ENCODE peak calls at places on chromosome 19, in four cellular contexts. One of them, this sample, is unnamed.

GRCh38 chr19:3343619-3344502 is 22.5 kb upstream of the NFIC start:
- DNase-seq in sigmoid colon: peak; percentile 96
- DNase-seq in transverse colon: peak; percentile 74
- DNase-seq in H1: no peak
- DNase-seq in this sample: peak; percentile 97

GRCh38 chr19:4217429-4218264 is 11.7 kb upstream of the EBI3 start:
- DNase-seq in transverse colon: no peak
- DNase-seq in sigmoid colon: no peak
- DNase-seq in H1: no peak
- DNase-seq in this sample: no peak

GRCh38 chr19:57527136-57527881 is at the start of gene ZNF549:
- DNase-seq in sigmoid colon: peak; percentile 95
- DNase-seq in transverse colon: peak; percentile 89
- DNase-seq in H1: peak; percentile 87
- DNase-seq in this sample: peak; percentile 85

GRCh38 chr19:57075801-57076492 is 43.8 kb upstream of the USP29 start:
- DNase-seq in H1: no peak
- DNase-seq in transverse colon: no peak
- DNase-seq in sigmoid colon: no peak
- DNase-seq in this sample: no peak

GRCh38 chr19:5302396-5302795 is 38.2 kb downstream of the PTPRS start:
- DNase-seq in H1: no peak
- DNase-seq in transverse colon: no peak
- DNase-seq in sigmoid colon: no peak
- DNase-seq in this sample: no peak

GRCh38 chr19:6577410-6578125 is 13.4 kb downstream of the CD70 start:
- DNase-seq in H1: no peak
- DNase-seq in sigmoid colon: no peak
- DNase-seq in transverse colon: peak; percentile 25
- DNase-seq in this sample: no peak

GRCh38 chr19:48492925-48493717 is 18.5 kb downstream of the LMTK3 start:
- DNase-seq in sigmoid colon: peak; percentile 98
- DNase-seq in H1: peak; percentile 98
- DNase-seq in transverse colon: peak; percentile 98
- DNase-seq in this sample: peak; percentile 99

GRCh38 chr19:50266041-50266440 is 62.6 kb downstream of the MYH14 start:
- DNase-seq in H1: no peak
- DNase-seq in sigmoid colon: no peak
- DNase-seq in transverse colon: no peak
- DNase-seq in this sample: no peak

GRCh38 chr19:33956941-33957340 is 160.3 kb downstream of the KCTD15 start:
- DNase-seq in H1: peak; percentile 32
- DNase-seq in transverse colon: no peak
- DNase-seq in sigmoid colon: no peak
- DNase-seq in this sample: no peak

GRCh38 chr19:52695996-52696395 is 38.8 kb downstream of the ZNF611 start:
- DNase-seq in sigmoid colon: no peak
- DNase-seq in transverse colon: no peak
- DNase-seq in H1: no peak
- DNase-seq in this sample: no peak

GRCh38 chr19:6712692-6713670 is 7.5 kb downstream of the C3 start:
- DNase-seq in transverse colon: no peak
- DNase-seq in H1: no peak
- DNase-seq in sigmoid colon: no peak
- DNase-seq in this sample: no peak

GRCh38 chr19:835201-835810 is 5.5 kb upstream of the PRTN3 start:
- DNase-seq in H1: no peak
- DNase-seq in sigmoid colon: no peak
- DNase-seq in transverse colon: no peak
- DNase-seq in this sample: no peak

GRCh38 chr19:51326216-51327065 is 15.0 kb downstream of the IGLON5 start:
- DNase-seq in H1: no peak
- DNase-seq in transverse colon: no peak
- DNase-seq in sigmoid colon: no peak
- DNase-seq in this sample: no peak

GRCh38 chr19:32809754-32810153 is 59.8 kb downstream of the SLC7A9 start:
- DNase-seq in H1: no peak
- DNase-seq in transverse colon: no peak
- DNase-seq in sigmoid colon: no peak
- DNase-seq in this sample: no peak

GRCh38 chr19:2425622-2426581 is 1.5 kb downstream of the TIMM13 start:
- DNase-seq in transverse colon: no peak
- DNase-seq in sigmoid colon: peak; percentile 66
- DNase-seq in H1: no peak
- DNase-seq in this sample: no peak

GRCh38 chr19:57099199-57099661 is 20.6 kb upstream of the USP29 start:
- DNase-seq in sigmoid colon: peak; percentile 84
- DNase-seq in transverse colon: peak; percentile 46
- DNase-seq in H1: peak; percentile 94
- DNase-seq in this sample: no peak

GRCh38 chr19:28785961-28786360 is 427.0 kb downstream of the UQCRFS1 start:
- DNase-seq in transverse colon: no peak
- DNase-seq in H1: no peak
- DNase-seq in sigmoid colon: no peak
- DNase-seq in this sample: no peak

GRCh38 chr19:34575206-34575605 is 93.6 kb downstream of the WTIP start:
- DNase-seq in transverse colon: no peak
- DNase-seq in sigmoid colon: no peak
- DNase-seq in H1: no peak
- DNase-seq in this sample: no peak

GRCh38 chr19:944663-945241 is 18.9 kb downstream of the ARID3A start:
- DNase-seq in transverse colon: peak; percentile 59
- DNase-seq in sigmoid colon: no peak
- DNase-seq in H1: no peak
- DNase-seq in this sample: no peak

GRCh38 chr19:31497709-31498108 is 148.5 kb upstream of the TSHZ3 start:
- DNase-seq in H1: no peak
- DNase-seq in sigmoid colon: no peak
- DNase-seq in transverse colon: no peak
- DNase-seq in this sample: no peak

GRCh38 chr19:50494186-50495019 is 16.6 kb downstream of the JOSD2 start:
- DNase-seq in sigmoid colon: peak; percentile 26
- DNase-seq in transverse colon: no peak
- DNase-seq in H1: no peak
- DNase-seq in this sample: no peak

GRCh38 chr19:46659151-46660007 is 1.6 kb downstream of the DACT3 start:
- DNase-seq in H1: peak; percentile 71
- DNase-seq in sigmoid colon: peak; percentile 85
- DNase-seq in transverse colon: peak; percentile 31
- DNase-seq in this sample: no peak

GRCh38 chr19:49807174-49807830 is 5.8 kb downstream of the FUZ start:
- DNase-seq in H1: no peak
- DNase-seq in transverse colon: no peak
- DNase-seq in sigmoid colon: no peak
- DNase-seq in this sample: no peak

GRCh38 chr19:4399871-4400768 is at the start of gene SH3GL1:
- DNase-seq in sigmoid colon: peak; percentile 98
- DNase-seq in H1: peak; percentile 95
- DNase-seq in transverse colon: peak; percentile 95
- DNase-seq in this sample: peak; percentile 92

GRCh38 chr19:6868341-6868740 is 19.0 kb upstream of the ADGRE1 start:
- DNase-seq in H1: no peak
- DNase-seq in sigmoid colon: no peak
- DNase-seq in transverse colon: no peak
- DNase-seq in this sample: no peak

GRCh38 chr19:507286-508203 is at the start of gene TPGS1:
- DNase-seq in sigmoid colon: peak; percentile 86
- DNase-seq in transverse colon: peak; percentile 79
- DNase-seq in H1: peak; percentile 93
- DNase-seq in this sample: peak; percentile 50

GRCh38 chr19:51142119-51142518 is at the start of gene SIGLEC7:
- DNase-seq in sigmoid colon: no peak
- DNase-seq in H1: no peak
- DNase-seq in transverse colon: peak; percentile 22
- DNase-seq in this sample: no peak

GRCh38 chr19:29191005-29191404 is 21.9 kb downstream of the UQCRFS1 start:
- DNase-seq in sigmoid colon: no peak
- DNase-seq in transverse colon: no peak
- DNase-seq in H1: no peak
- DNase-seq in this sample: no peak

GRCh38 chr19:7544626-7545025 is 9.1 kb downstream of the PNPLA6 start:
- DNase-seq in sigmoid colon: no peak
- DNase-seq in transverse colon: no peak
- DNase-seq in H1: no peak
- DNase-seq in this sample: no peak

GRCh38 chr19:45306522-45307027 is 16.1 kb downstream of the CKM start:
- DNase-seq in transverse colon: no peak
- DNase-seq in H1: peak; percentile 60
- DNase-seq in sigmoid colon: no peak
- DNase-seq in this sample: no peak

GRCh38 chr19:48616491-48617056 is 1.7 kb upstream of the FAM83E start:
- DNase-seq in transverse colon: no peak
- DNase-seq in H1: no peak
- DNase-seq in sigmoid colon: no peak
- DNase-seq in this sample: no peak

GRCh38 chr19:47896019-47896418 is 9.9 kb upstream of the SULT2A1 start:
- DNase-seq in H1: no peak
- DNase-seq in sigmoid colon: peak; percentile 0
- DNase-seq in transverse colon: no peak
- DNase-seq in this sample: no peak

GRCh38 chr19:33683881-33684549 is 62.3 kb downstream of the CHST8 start:
- DNase-seq in sigmoid colon: peak; percentile 44
- DNase-seq in transverse colon: no peak
- DNase-seq in H1: peak; percentile 89
- DNase-seq in this sample: no peak

DNA sequence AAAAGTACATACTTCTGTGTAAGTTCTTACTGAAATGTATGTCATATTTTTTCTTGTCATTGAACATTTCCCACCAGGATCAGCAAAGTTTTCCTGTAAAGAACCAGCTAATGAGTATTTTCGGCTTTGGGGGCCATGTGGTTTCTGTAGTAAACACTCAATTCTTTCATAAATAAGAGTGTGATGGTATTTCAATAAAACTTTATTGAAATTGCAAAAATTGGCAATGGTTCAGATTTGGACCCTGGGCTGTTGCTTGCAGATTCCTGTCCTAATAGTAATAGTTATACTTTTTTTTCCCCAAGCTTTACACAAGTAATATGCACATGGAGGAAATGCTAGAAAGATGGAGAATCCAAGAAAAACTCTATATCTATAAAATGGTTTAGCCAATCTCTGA is 83.7 kb downstream of the ZNF536 start:
- DNase-seq in H1: no peak
- DNase-seq in sigmoid colon: no peak
- DNase-seq in transverse colon: no peak
- DNase-seq in this sample: no peak
- H3K9me3 ChIP-seq in H1: no peaks in the 10 kb centered on the region
- H3K9me3 ChIP-seq in sigmoid colon: no peaks in the 10 kb centered on the region
- H3K9me3 ChIP-seq in transverse colon: no peaks in the 10 kb centered on the region
- H3K9me3 ChIP-seq in this sample: no peaks in the 10 kb centered on the region

GRCh38 chr19:10913716-10914340 is 14.6 kb downstream of the YIPF2 start:
- DNase-seq in transverse colon: no peak
- DNase-seq in sigmoid colon: no peak
- DNase-seq in H1: no peak
- DNase-seq in this sample: no peak

GRCh38 chr19:10918359-10918758 is 10.1 kb downstream of the YIPF2 start:
- DNase-seq in sigmoid colon: no peak
- DNase-seq in H1: no peak
- DNase-seq in transverse colon: no peak
- DNase-seq in this sample: no peak

GRCh38 chr19:10915511-10916091 is 12.8 kb downstream of the YIPF2 start:
- DNase-seq in sigmoid colon: no peak
- DNase-seq in H1: no peak
- DNase-seq in transverse colon: no peak
- DNase-seq in this sample: no peak

GRCh38 chr19:10919352-10920287 is 8.8 kb downstream of the YIPF2 start:
- DNase-seq in transverse colon: no peak
- DNase-seq in sigmoid colon: no peak
- DNase-seq in H1: no peak
- DNase-seq in this sample: no peak

GRCh38 chr19:10916602-10917001 is 11.8 kb downstream of the YIPF2 start:
- DNase-seq in H1: no peak
- DNase-seq in sigmoid colon: no peak
- DNase-seq in transverse colon: no peak
- DNase-seq in this sample: no peak
- H3K36me3 ChIP-seq in H1: peaks cover 38% of the 10 kb centered on the region
- H3K36me3 ChIP-seq in sigmoid colon: peaks cover 43% of the 10 kb centered on the region
- H3K36me3 ChIP-seq in transverse colon: peaks cover 19% of the 10 kb centered on the region
- H3K36me3 ChIP-seq in this sample: no peaks in the 10 kb centered on the region

GRCh38 chr19:18434411-18435184 is 3.3 kb downstream of the ISYNA1 start:
- DNase-seq in transverse colon: no peak
- DNase-seq in sigmoid colon: no peak
- DNase-seq in H1: no peak
- DNase-seq in this sample: no peak

GRCh38 chr19:18437481-18438330 is at the start of gene ISYNA1:
- DNase-seq in H1: peak; percentile 89
- DNase-seq in sigmoid colon: no peak
- DNase-seq in transverse colon: peak; percentile 62
- DNase-seq in this sample: no peak

GRCh38 chr19:18436651-18437478 is 1.1 kb downstream of the ISYNA1 start:
- DNase-seq in sigmoid colon: peak; percentile 88
- DNase-seq in H1: peak; percentile 92
- DNase-seq in transverse colon: peak; percentile 86
- DNase-seq in this sample: no peak

GRCh38 chr19:18435185-18435841 is 2.6 kb downstream of the ISYNA1 start:
- DNase-seq in H1: no peak
- DNase-seq in transverse colon: no peak
- DNase-seq in sigmoid colon: no peak
- DNase-seq in this sample: no peak

GRCh38 chr19:18435848-18436631 is 1.9 kb downstream of the ISYNA1 start:
- DNase-seq in transverse colon: no peak
- DNase-seq in sigmoid colon: no peak
- DNase-seq in H1: no peak
- DNase-seq in this sample: no peak
- TF ChIP-seq POLR2AphosphoS5 in transverse colon: no peak
- TF ChIP-seq POLR2AphosphoS5 in sigmoid colon: no peak
- TF ChIP-seq POLR2AphosphoS5 in H1: no peak
- TF ChIP-seq POLR2AphosphoS5 in this sample: no peak

GRCh38 chr19:27762933-27763332 is 1450.0 kb downstream of the UQCRFS1 start:
- DNase-seq in H1: no peak
- DNase-seq in transverse colon: no peak
- DNase-seq in sigmoid colon: peak; percentile 0
- DNase-seq in this sample: no peak

GRCh38 chr19:27764186-27764804 is 1448.7 kb downstream of the UQCRFS1 start:
- DNase-seq in transverse colon: no peak
- DNase-seq in sigmoid colon: no peak
- DNase-seq in H1: no peak
- DNase-seq in this sample: no peak

GRCh38 chr19:27765912-27766725 is 1446.8 kb downstream of the UQCRFS1 start:
- DNase-seq in sigmoid colon: no peak
- DNase-seq in H1: no peak
- DNase-seq in transverse colon: no peak
- DNase-seq in this sample: no peak

GRCh38 chr19:27767234-27767633 is 1445.7 kb downstream of the UQCRFS1 start:
- DNase-seq in transverse colon: no peak
- DNase-seq in H1: no peak
- DNase-seq in sigmoid colon: no peak
- DNase-seq in this sample: no peak

DNA sequence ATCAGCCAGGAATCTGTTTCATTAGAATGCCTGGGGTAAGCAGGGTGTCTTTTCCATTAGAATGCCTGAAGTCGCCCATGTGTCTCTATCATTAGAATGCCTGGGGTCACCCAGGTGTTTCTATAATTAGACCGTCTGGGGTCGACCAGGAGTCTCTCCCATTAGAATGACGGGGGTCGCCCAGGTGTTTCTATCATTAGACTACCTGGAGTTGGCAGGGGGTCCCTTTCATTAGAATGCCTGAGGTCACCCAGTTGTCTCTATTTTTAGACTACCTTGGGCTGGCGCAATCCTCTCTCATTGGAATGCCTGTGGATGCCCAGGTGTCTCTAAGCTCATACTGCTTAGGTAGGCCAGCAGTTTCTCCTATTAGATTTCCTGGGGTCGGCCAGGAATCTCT is 1447.6 kb downstream of the UQCRFS1 start:
- DNase-seq in transverse colon: no peak
- DNase-seq in sigmoid colon: no peak
- DNase-seq in H1: no peak
- DNase-seq in this sample: no peak
- H3K9me3 ChIP-seq in transverse colon: peaks cover 9% of the 10 kb centered on the region
- H3K9me3 ChIP-seq in sigmoid colon: peaks cover 2% of the 10 kb centered on the region
- H3K9me3 ChIP-seq in H1: peaks cover 9% of the 10 kb centered on the region
- H3K9me3 ChIP-seq in this sample: peaks cover 74% of the 10 kb centered on the region

This sample was measured in breast epithelium.